ENCODE peak calls at places on chromosome 17, in seven cellular contexts. D is neuronal stem cell, U is mesenchymal stem cell, K is H1, Y is IMR-90, E is mesendoderm, R is trophoblast cell. S is an unnamed sample.

GRCh38 chr17:73826872-73827228 is 182.6 kb upstream of the SDK2 start:
- DNase-seq in D (no peak), U (no peak), K (no peak), Y (no peak), E (no peak), R (no peak), S (no peak)

GRCh38 chr17:63751806-63752205 is 10.2 kb upstream of the STRADA start:
- DNase-seq in D (no peak), U (no peak), K (no peak), Y (no peak), E (no peak), R (no peak), S (no peak)

GRCh38 chr17:36877774-36878173 is 59.5 kb upstream of the LHX1 start:
- DNase-seq in D (no peak), U (no peak), K (no peak), Y (peak), E (no peak), R (no peak), S (no peak)

GRCh38 chr17:82489851-82490511 is 29.6 kb upstream of the FOXK2 start:
- DNase-seq in D (no peak), U (no peak), K (no peak), Y (no peak), E (no peak), R (peak), S (no peak)

GRCh38 chr17:59001158-59001814 is 105.4 kb downstream of the TRIM37 start:
- DNase-seq in D (no peak), U (peak), K (no peak), Y (peak), E (peak), R (peak), S (peak)

GRCh38 chr17:57350266-57350665 is 93.9 kb downstream of the MSI2 start:
- DNase-seq in D (no peak), U (no peak), K (no peak), Y (peak), E (no peak), R (no peak), S (no peak)

GRCh38 chr17:78923660-78924453 is 1.3 kb downstream of the TIMP2 start:
- DNase-seq in D (no peak), U (no peak), K (peak), Y (no peak), E (peak), R (peak), S (peak)

GRCh38 chr17:36837193-36837592 is 100.1 kb upstream of the LHX1 start:
- DNase-seq in D (no peak), U (no peak), K (no peak), Y (no peak), E (no peak), R (no peak), S (no peak)

GRCh38 chr17:78974635-78975591 is 4.8 kb downstream of the LGALS3BP start:
- DNase-seq in D (no peak), U (peak), K (no peak), Y (peak), E (peak), R (peak), S (peak)

GRCh38 chr17:1058423-1059130 is 61.6 kb downstream of the TIMM22 start:
- DNase-seq in D (no peak), U (peak), K (peak), Y (peak), E (peak), R (peak), S (peak)

GRCh38 chr17:72588961-72589360 is 468.1 kb downstream of the SOX9 start:
- DNase-seq in D (no peak), U (peak), K (no peak), Y (peak), E (no peak), R (peak), S (no peak)

GRCh38 chr17:9057310-9057709 is 36.0 kb downstream of the NTN1 start:
- DNase-seq in D (no peak), U (no peak), K (no peak), Y (no peak), E (no peak), R (no peak), S (no peak)

GRCh38 chr17:10149573-10150399 is 48.6 kb downstream of the GAS7 start:
- DNase-seq in D (no peak), U (peak), K (no peak), Y (peak), E (peak), R (peak), S (no peak)

GRCh38 chr17:76561332-76561731 is 21.5 kb downstream of the PRCD start:
- DNase-seq in D (no peak), U (peak), K (no peak), Y (peak), E (no peak), R (no peak), S (no peak)

GRCh38 chr17:78281249-78281865 is 49.9 kb downstream of the TMEM235 start:
- DNase-seq in D (no peak), U (no peak), K (no peak), Y (peak), E (no peak), R (no peak), S (peak)

GRCh38 chr17:69477204-69477899 is 62.9 kb downstream of the MAP2K6 start:
- DNase-seq in D (no peak), U (no peak), K (peak), Y (no peak), E (no peak), R (peak), S (no peak)

GRCh38 chr17:80594666-80595269 is 50.1 kb downstream of the RPTOR start:
- DNase-seq in D (no peak), U (peak), K (no peak), Y (peak), E (no peak), R (no peak), S (no peak)

GRCh38 chr17:80588687-80589086 is 44.0 kb downstream of the RPTOR start:
- DNase-seq in D (no peak), U (no peak), K (no peak), Y (no peak), E (no peak), R (no peak), S (no peak)

GRCh38 chr17:80591788-80592187 is 47.1 kb downstream of the RPTOR start:
- DNase-seq in D (no peak), U (no peak), K (no peak), Y (no peak), E (no peak), R (no peak), S (no peak)

GRCh38 chr17:80593171-80593570 is 48.5 kb downstream of the RPTOR start:
- DNase-seq in D (no peak), U (no peak), K (no peak), Y (no peak), E (no peak), R (no peak), S (no peak)

GRCh38 chr17:80592243-80592642 is 47.6 kb downstream of the RPTOR start:
- DNase-seq in D (no peak), U (no peak), K (no peak), Y (no peak), E (no peak), R (no peak), S (no peak)
- H3K18ac ChIP-seq in D (no peak), U (peak), K (no peak), Y (no peak), E (no peak), R (no peak), S (no peak)

DNA sequence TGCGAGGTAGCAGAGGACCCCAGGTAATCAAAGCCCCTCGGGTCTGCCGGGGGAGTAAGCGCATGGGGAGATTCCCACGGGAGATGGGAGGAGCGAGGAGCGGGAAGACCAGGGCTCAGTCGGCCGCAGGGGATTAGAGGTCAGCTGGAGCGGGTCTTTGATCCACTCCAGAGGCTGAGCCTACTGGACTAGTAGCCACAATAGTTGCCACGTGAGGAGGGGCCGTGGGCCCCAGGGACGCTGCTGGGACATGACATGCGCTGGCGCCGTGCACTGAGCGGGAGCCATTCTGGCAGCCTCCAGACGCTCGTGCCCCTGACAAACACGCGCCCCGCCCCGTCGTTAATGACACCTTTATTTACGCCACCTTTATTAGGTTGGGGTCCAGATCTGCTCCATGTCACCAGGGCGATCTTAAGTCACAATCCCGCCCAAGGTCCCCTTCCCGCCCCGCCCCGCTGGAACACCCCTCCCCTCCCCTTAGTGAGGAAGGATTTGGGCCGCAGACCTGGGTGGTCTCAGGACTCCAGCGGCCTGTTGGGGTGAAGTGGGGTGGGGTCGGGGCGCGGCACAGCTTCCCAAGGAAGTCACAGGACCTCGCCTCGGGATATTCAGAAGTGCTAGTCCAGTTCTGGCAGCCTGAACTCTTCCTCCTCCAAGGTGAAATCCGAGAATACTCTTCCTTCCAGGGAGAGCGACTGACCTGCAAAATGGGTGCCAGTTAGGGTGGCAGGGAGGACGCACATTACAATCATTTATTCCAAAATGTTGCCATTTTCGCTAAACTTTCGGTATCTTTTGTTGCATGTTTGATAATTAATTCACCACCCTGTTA is 15.0 kb downstream of the PPY start:
- DNase-seq in D (no peak), U (no peak), K (no peak), Y (no peak), E (no peak), R (no peak), S (no peak)
- H3K18ac ChIP-seq in D (peak), U (no peak), K (no peak), Y (no peak), E (no peak), R (no peak), S (no peak)

GRCh38 chr17:40857535-40857934 is 9.5 kb downstream of the KRT12 start:
- DNase-seq in D (no peak), U (no peak), K (no peak), Y (peak), E (no peak), R (no peak), S (no peak)
- H3K18ac ChIP-seq in D (no peak), U (no peak), K (no peak), Y (peak), E (peak), R (no peak), S (no peak)

DNA sequence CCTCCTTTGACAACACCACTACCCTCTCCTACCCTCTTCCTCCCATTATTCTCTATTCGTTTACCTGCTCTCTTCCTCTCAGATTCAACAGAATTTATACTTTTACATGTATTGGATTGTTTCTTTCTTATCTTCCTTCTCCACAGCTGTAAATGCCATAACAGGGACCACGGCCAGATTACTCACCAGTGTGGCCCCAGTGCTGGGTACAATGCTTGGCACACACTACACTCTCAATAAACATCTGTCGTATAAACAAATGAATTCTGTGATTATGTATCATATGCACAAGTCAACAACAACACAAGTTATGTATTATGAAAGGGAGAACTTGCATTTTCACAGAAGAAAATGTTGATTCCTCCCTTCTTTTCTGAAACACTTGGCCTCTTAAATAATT is 20.0 kb downstream of the AARSD1 start:
- DNase-seq in D (no peak), U (no peak), K (no peak), Y (peak), E (no peak), R (no peak), S (no peak)
- H3K18ac ChIP-seq in D (no peak), U (no peak), K (no peak), Y (no peak), E (no peak), R (no peak), S (no peak)